ENCODE peak calls at places on chromosomes 11 and 22, in ten cellular contexts. G, K, C, Q, M, W, U, R, V and I are unnamed samples.

GRCh38 chr22:23829845-23830372 is 8.9 kb downstream of the DERL3 start:
- DNase-seq in G (no peak), K (no peak), C (no peak), Q (no peak), M (no peak), W (no peak), U (no peak), R (peak), V (no peak), I (no peak)

GRCh38 chr11:46038529-46038928 is 82.7 kb downstream of the PHF21A start:
- DNase-seq in G (peak), K (no peak), C (no peak), Q (no peak), M (no peak), W (no peak), U (no peak), R (no peak), V (no peak), I (no peak)

GRCh38 chr11:128497057-128497957 is 90.1 kb downstream of the ETS1 start:
- DNase-seq in G (peak), K (no peak), C (no peak), Q (no peak), M (peak), W (no peak), U (peak), R (peak), V (peak), I (peak)

GRCh38 chr11:4891996-4892640 is 10.4 kb downstream of the OR51T1 start:
- DNase-seq in G (no peak), K (no peak), C (no peak), Q (no peak), M (no peak), W (no peak), U (peak), R (peak), V (no peak), I (no peak)

GRCh38 chr11:120270386-120270785 is 30.4 kb downstream of the POU2F3 start:
- DNase-seq in G (no peak), K (no peak), C (no peak), Q (no peak), M (no peak), W (no peak), U (no peak), R (no peak), V (no peak), I (no peak)

GRCh38 chr11:17978553-17979287 is 34.1 kb downstream of the SERGEF start:
- DNase-seq in G (peak), K (peak), C (peak), Q (no peak), M (peak), W (peak), U (peak), R (no peak), V (no peak), I (peak)

GRCh38 chr11:10305964-10306918 is 1.4 kb downstream of the ADM start:
- DNase-seq in G (peak), K (peak), C (no peak), Q (no peak), M (peak), W (peak), U (peak), R (no peak), V (peak), I (peak)

GRCh38 chr11:73139476-73140198 is 2.5 kb downstream of the FCHSD2 start:
- DNase-seq in G (no peak), K (no peak), C (no peak), Q (no peak), M (peak), W (no peak), U (no peak), R (no peak), V (no peak), I (no peak)

GRCh38 chr22:50530857-50531545 is 1.2 kb upstream of the TYMP start:
- DNase-seq in G (peak), K (no peak), C (peak), Q (peak), M (peak), W (peak), U (peak), R (no peak), V (peak), I (peak)

GRCh38 chr22:30742291-30743256 is 47.9 kb downstream of the OSBP2 start:
- DNase-seq in G (no peak), K (no peak), C (no peak), Q (no peak), M (no peak), W (no peak), U (peak), R (no peak), V (no peak), I (no peak)

GRCh38 chr11:58134151-58134550 is 8.8 kb upstream of the OR9I1 start:
- DNase-seq in G (no peak), K (no peak), C (no peak), Q (no peak), M (peak), W (no peak), U (no peak), R (no peak), V (no peak), I (no peak)

GRCh38 chr11:4851033-4851432 is 2.0 kb upstream of the OR51S1 start:
- DNase-seq in G (no peak), K (no peak), C (no peak), Q (no peak), M (no peak), W (no peak), U (no peak), R (no peak), V (no peak), I (no peak)

GRCh38 chr11:40188848-40189247 is 1270.6 kb downstream of the LRRC4C start:
- DNase-seq in G (no peak), K (no peak), C (peak), Q (no peak), M (no peak), W (no peak), U (no peak), R (no peak), V (no peak), I (no peak)

GRCh38 chr11:44573333-44573732 is 7.9 kb downstream of the CD82 start:
- DNase-seq in G (no peak), K (no peak), C (no peak), Q (no peak), M (no peak), W (no peak), U (no peak), R (no peak), V (no peak), I (no peak)

GRCh38 chr22:37088108-37088605 is 21.4 kb downstream of the TMPRSS6 start:
- DNase-seq in G (no peak), K (no peak), C (no peak), Q (no peak), M (peak), W (no peak), U (peak), R (no peak), V (no peak), I (no peak)

GRCh38 chr11:45982656-45983470 is 60.4 kb downstream of the LARGE2 start:
- DNase-seq in G (no peak), K (peak), C (no peak), Q (no peak), M (peak), W (no peak), U (peak), R (peak), V (peak), I (no peak)

GRCh38 chr11:88543902-88544655 is 206.5 kb upstream of the CTSC start:
- DNase-seq in G (peak), K (peak), C (peak), Q (peak), M (peak), W (peak), U (peak), R (peak), V (peak), I (peak)

DNA sequence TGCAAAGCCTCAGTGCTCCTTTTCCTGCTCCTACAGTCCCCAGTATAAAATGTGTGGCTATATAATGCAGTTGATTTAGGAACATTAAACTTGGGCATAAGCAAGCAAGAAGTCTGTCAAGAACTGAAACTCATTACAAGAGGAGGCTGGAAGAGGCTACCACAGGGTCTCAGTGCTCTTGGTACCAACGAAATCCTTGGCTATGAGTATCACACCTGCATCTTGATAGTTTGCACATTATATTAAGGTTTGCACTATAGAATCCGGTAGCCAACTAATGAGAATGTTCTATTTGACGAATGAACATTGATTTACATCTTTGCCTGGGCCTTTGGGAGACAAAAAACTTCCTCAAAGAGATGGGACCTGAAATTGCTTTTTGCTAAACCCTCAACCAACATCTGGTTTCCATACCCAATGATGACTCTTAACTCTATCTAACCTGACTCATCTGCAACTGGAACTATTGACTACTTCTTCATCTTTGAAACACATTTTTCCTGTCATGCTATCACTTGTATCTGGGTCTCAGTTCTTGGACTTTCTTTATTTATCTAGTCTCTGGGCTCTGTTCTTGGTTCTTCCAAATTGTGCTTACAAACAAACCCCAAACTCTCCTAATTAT is 207.2 kb upstream of the CTSC start:
- DNase-seq in G (no peak), K (no peak), C (no peak), Q (no peak), M (no peak), W (no peak), U (no peak), R (no peak), V (no peak), I (no peak)
- TF ChIP-seq CTCF in G (no peak), K (no peak), C (no peak), Q (peak), M (no peak), W (no peak), U (no peak), R (no peak), V (no peak), I (no peak)

GRCh38 chr11:6674856-6675255 is 8.3 kb downstream of the MRPL17 start:
- DNase-seq in G (no peak), K (no peak), C (no peak), Q (no peak), M (no peak), W (no peak), U (no peak), R (no peak), V (no peak), I (no peak)
- TF ChIP-seq CTCF in G (no peak), K (no peak), C (no peak), Q (no peak), M (no peak), W (no peak), U (no peak), R (no peak), V (no peak), I (no peak)

GRCh38 chr11:34065505-34066203 is 14.1 kb downstream of the CAPRIN1 start:
- DNase-seq in G (no peak), K (no peak), C (no peak), Q (no peak), M (no peak), W (no peak), U (no peak), R (no peak), V (no peak), I (no peak)
- TF ChIP-seq CTCF in G (no peak), K (no peak), C (no peak), Q (peak), M (no peak), W (no peak), U (no peak), R (no peak), V (no peak), I (no peak)

DNA sequence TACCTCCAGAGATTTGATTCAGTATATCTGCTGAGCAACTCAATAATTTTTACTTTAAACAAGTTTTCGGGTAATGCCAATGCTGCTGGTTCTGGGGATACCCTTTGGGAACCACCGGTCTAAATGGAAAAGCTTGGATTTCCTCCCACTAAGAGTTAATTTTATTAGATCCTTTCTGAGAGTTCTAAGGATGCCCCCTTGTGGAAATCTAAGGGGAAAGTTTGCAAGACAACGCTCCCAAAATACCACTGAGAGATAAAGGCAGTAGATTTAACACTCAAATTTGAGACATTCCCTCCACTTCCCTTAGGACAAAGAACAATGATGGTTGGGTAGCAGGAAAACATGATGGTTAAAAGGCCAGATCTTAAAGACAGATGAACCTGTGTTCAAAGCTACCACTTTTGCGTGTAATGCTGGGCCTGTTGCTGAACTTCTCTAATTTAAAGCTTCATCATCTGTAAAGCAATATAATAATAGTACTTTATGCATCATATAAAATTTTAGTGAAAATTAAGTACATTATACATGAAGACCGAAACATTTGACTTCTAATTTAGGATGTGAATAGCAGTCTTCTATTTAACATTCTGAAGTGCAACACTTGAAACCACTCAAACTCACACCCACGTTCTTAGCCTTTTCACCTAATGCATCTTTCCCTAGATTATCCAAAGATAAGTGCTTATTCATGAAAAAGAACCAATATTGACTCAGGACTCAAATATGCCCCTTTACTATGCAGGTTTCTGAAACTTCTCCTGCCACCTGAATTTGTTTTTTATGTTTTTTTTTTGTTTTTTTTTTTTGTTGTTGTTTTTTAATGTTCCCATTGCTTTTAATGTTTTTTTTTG is 110.1 kb upstream of the LUZP2 start:
- DNase-seq in G (peak), K (no peak), C (peak), Q (no peak), M (peak), W (no peak), U (peak), R (peak), V (no peak), I (no peak)
- TF ChIP-seq CTCF in G (no peak), K (peak), C (no peak), Q (no peak), M (no peak), W (peak), U (peak), R (peak), V (no peak), I (no peak)

DNA sequence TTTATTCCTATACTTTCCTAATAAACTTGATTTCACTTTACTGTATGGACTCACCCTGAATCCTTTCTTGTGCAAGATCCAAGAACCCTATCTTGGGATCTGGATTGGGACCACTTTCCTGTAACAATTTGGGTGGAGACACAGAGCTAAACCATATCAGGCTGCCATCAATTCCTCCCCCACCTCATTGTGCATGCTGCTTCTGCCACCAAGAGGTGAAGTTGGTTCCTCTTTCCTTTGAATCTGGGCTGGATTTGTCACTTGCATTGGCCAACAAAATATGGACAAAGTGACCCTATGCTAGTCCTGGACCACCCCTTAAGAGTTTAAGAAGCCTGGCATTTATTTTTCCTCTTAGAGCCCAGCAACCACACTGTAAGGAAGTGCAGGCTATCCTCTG is 39.4 kb upstream of the CEP295 start:
- DNase-seq in G (peak), K (no peak), C (no peak), Q (no peak), M (peak), W (no peak), U (peak), R (no peak), V (no peak), I (no peak)
- TF ChIP-seq CTCF in G (peak), K (no peak), C (no peak), Q (no peak), M (peak), W (no peak), U (no peak), R (no peak), V (no peak), I (peak)

GRCh38 chr22:45398214-45398613 is 15.2 kb downstream of the SMC1B start:
- DNase-seq in G (no peak), K (no peak), C (no peak), Q (no peak), M (no peak), W (no peak), U (no peak), R (no peak), V (no peak), I (no peak)

GRCh38 chr22:45400046-45400445 is 13.4 kb downstream of the SMC1B start:
- DNase-seq in G (no peak), K (no peak), C (no peak), Q (no peak), M (no peak), W (no peak), U (no peak), R (no peak), V (no peak), I (no peak)

GRCh38 chr22:45402466-45402865 is 10.9 kb downstream of the SMC1B start:
- DNase-seq in G (no peak), K (no peak), C (no peak), Q (no peak), M (no peak), W (no peak), U (no peak), R (no peak), V (no peak), I (no peak)

DNA sequence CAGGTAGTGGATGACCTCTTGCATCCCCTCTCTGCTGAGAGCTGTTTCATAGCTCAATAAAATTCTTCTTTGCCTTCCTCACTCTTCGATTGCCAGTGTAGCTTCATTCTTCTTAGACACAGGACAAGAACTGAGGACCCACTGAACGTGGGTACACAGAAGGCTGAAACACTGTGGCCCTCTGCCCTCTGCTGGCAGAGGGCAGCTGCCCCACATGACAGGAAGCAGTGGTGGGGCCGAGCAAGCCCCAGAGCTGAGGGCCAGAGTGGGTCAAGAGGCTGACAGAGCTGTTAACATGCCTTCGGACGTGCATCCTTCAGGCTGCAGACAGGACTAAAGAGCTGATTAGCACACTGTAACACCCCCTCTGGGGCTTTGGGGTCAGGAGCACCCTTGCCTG is 15.6 kb downstream of the SMC1B start:
- DNase-seq in G (peak), K (no peak), C (no peak), Q (no peak), M (peak), W (no peak), U (no peak), R (no peak), V (no peak), I (no peak)
- TF ChIP-seq CTCF in G (peak), K (no peak), C (no peak), Q (no peak), M (no peak), W (no peak), U (no peak), R (no peak), V (no peak), I (peak)

GRCh38 chr11:75768112-75768908 is at the start of gene DGAT2:
- DNase-seq in G (peak), K (peak), C (peak), Q (peak), M (peak), W (peak), U (peak), R (no peak), V (peak), I (peak)
- TF ChIP-seq CTCF in G (peak), K (no peak), C (no peak), Q (no peak), M (peak), W (peak), U (no peak), R (no peak), V (peak), I (peak)

DNA sequence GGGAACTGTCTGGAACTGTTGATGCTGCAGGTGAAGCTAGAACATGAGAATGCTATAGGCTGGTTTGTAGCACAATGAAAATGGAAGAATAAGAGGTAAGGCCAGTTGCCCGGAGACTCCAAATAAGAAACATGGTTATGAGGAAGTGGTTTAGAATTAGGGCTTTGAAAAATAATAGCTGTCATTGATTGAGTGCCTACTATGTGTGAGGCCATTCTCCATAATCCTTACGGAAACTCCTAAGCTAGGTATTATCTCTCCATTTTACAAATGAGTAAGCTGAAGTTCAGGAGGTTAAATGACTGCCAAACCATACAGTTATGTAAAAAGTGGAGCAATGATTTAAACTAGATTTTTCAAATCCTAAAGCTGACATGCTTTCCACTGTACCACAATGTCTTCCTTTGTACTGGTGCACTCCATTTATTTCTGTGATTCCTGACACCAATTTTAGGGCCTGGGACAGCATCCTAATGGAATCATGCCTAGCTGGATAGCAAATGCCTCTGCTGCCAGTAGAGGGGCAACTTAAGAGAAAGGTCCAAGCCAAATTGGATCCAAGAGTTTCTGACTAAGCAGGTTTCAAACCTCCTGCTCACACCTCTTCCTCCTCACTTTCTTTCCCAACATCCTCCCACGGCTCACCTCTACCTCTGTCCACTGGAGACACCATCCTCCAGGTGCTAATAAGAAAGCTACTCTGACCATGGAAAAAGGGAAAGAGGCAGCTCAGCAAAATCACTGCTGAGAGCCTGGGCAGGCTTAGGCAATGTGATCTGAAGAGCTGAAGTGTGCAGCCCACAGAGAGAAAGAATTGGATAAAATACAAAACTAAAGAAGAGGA is 46.9 kb upstream of the PICALM start:
- DNase-seq in G (peak), K (no peak), C (no peak), Q (no peak), M (peak), W (no peak), U (peak), R (no peak), V (no peak), I (no peak)
- TF ChIP-seq CTCF in G (no peak), K (no peak), C (no peak), Q (no peak), M (no peak), W (no peak), U (no peak), R (peak), V (no peak), I (no peak)